ENCODE peak calls at places on chromosomes 13 and 19, in six cellular contexts. D is heart right ventricle; Z is AG10803; S is fibroblast of lung; H is GM10248; C is CD4-positive, alpha-beta T cell. W is an unnamed sample.

GRCh38 chr19:16015805-16016173 is 60.5 kb upstream of the TPM4 start:
- DNase-seq in D (no peak), H (no peak), Z (no peak), S (no peak), C (no peak), W (no peak)

GRCh38 chr13:109155301-109155761 is 525.9 kb downstream of the MYO16 start:
- DNase-seq in H (no peak), D (no peak), Z (peak; percentile 94), S (peak; percentile 98), C (no peak), W (peak; percentile 75)

GRCh38 chr13:110944121-110944967 is 29.5 kb upstream of the ANKRD10 start:
- DNase-seq in Z (peak; percentile 67), S (peak; percentile 55), H (peak; percentile 62), C (no peak), D (peak; percentile 33), W (peak; percentile 71)

GRCh38 chr19:41548954-41549688 is 26.8 kb upstream of the CEACAM21 start:
- DNase-seq in S (no peak), Z (no peak), C (peak; percentile 69), H (peak; percentile 65), D (peak; percentile 35), W (no peak)

GRCh38 chr13:98922306-98922705 is 55.6 kb downstream of the DOCK9 start:
- DNase-seq in C (no peak), D (no peak), H (no peak), Z (no peak), S (peak; percentile 70), W (no peak)

GRCh38 chr19:43524922-43525835 is 1.8 kb downstream of the ETHE1 start:
- DNase-seq in Z (peak; percentile 47), D (peak; percentile 25), H (peak; percentile 63), S (peak; percentile 41), C (no peak), W (peak; percentile 90)

GRCh38 chr13:91946498-91947070 is 548.2 kb downstream of the GPC5 start:
- DNase-seq in D (no peak), S (peak; percentile 16), H (peak; percentile 19), Z (no peak), C (no peak), W (peak; percentile 30)

GRCh38 chr19:51565583-51565982 is 5.5 kb upstream of the ZNF175 start:
- DNase-seq in D (no peak), S (no peak), H (no peak), Z (no peak), C (no peak), W (no peak)

GRCh38 chr13:49629947-49630346 is 1.6 kb downstream of the ARL11 start:
- DNase-seq in H (no peak), C (no peak), D (no peak), S (peak; percentile 22), Z (no peak), W (peak; percentile 8)

GRCh38 chr19:17095141-17095919 is 19.8 kb downstream of the MYO9B start:
- DNase-seq in C (no peak), Z (peak; percentile 78), H (no peak), D (peak; percentile 59), S (peak; percentile 58), W (no peak)

GRCh38 chr19:17405250-17406038 is at the start of gene BST2:
- DNase-seq in D (peak; percentile 72), Z (peak; percentile 72), H (peak; percentile 93), S (peak; percentile 57), C (peak; percentile 30), W (peak; percentile 15)

GRCh38 chr19:55538132-55538531 is 1.2 kb upstream of the SBK2 start:
- DNase-seq in H (no peak), D (no peak), S (no peak), C (no peak), Z (no peak), W (no peak)

GRCh38 chr19:5292843-5293606 is 47.6 kb downstream of the PTPRS start:
- DNase-seq in C (peak; percentile 51), S (peak; percentile 69), Z (peak; percentile 75), H (peak; percentile 86), D (peak; percentile 50), W (peak; percentile 36)

GRCh38 chr19:347946-348861 is 3.6 kb upstream of the MIER2 start:
- DNase-seq in D (no peak), C (no peak), Z (no peak), S (peak; percentile 15), H (no peak), W (no peak)

GRCh38 chr19:6551607-6552450 is 21.0 kb downstream of the TNFSF9 start:
- DNase-seq in S (peak; percentile 70), C (peak; percentile 43), Z (no peak), D (no peak), H (peak; percentile 86), W (no peak)

GRCh38 chr19:34213283-34213682 is 41.0 kb downstream of the LSM14A start:
- DNase-seq in D (no peak), S (no peak), Z (no peak), C (no peak), H (no peak), W (no peak)

DNA sequence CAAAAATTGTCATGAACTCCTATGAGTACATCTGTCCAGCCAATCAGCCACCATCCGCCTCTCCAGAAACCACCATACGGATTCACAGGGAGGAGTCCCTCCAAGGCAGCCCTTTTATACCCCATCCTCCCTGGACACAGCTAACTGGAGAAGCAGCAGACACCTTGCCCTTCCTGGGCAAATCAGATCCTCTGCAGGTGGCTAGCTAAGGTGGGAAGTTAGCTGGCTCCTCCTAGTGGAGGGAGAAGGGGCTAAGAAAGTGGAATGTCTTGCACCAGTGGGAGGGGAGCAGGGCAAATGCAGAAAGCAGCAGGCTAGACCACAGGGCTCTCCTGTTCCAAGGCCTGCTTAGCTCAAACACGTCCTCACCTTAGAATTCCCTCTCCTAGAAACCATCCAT is 46.2 kb upstream of the UQCRFS1 start:
- DNase-seq in H (no peak), Z (no peak), S (no peak), C (no peak), D (no peak), W (no peak)
- TF ChIP-seq CTCF in H (peak; percentile 28), Z (peak; percentile 32), S (no peak), C (no peak), D (no peak), W (peak; percentile 2)

DNA sequence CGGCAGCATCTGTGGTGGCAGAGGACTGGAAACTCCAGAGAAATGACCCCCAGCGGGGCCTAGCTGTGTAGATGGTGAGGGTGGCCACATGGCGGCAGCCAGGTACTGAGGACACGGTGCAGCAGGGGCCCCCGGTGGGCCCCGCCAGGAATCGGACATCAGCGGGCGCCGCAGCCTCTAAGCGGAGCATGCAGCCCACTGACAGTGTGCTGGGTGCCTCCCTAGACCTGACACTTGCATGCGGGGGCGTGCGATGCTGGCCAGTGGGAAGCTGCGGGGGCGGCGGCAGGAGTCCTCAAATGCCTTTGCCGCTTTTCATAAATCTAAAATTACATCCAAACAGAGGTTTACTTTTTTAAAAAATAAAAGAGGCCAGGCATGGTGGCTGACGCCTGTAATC is 16.1 kb downstream of the ADAT3 start:
- DNase-seq in H (no peak), C (no peak), S (no peak), Z (no peak), D (no peak), W (no peak)
- TF ChIP-seq CTCF in H (no peak), C (no peak), S (no peak), Z (no peak), D (no peak), W (no peak)

DNA sequence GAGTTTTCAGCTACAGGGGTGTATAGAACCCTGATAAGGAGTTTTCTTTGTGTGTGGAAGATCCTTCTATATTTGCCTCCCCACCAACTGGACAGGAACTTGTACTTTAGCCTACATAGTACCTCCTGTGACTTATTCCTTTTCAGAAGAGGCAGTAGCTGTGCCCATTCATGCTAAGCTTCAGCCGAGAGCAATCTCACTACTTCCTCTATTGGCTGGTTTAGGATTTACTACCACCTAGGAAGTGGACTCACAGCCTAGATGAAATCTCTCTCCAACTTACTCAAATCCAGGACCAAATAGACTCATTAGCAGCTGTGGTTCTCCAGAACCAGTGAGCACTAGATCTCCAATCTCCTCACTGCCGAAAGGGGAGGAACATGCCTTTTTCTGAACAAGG is 2.3 kb upstream of the REX1BD start:
- DNase-seq in S (no peak), Z (no peak), D (no peak), H (no peak), C (no peak), W (no peak)
- TF ChIP-seq CTCF in S (no peak), Z (no peak), D (no peak), H (no peak), C (no peak), W (peak; percentile 14)

DNA sequence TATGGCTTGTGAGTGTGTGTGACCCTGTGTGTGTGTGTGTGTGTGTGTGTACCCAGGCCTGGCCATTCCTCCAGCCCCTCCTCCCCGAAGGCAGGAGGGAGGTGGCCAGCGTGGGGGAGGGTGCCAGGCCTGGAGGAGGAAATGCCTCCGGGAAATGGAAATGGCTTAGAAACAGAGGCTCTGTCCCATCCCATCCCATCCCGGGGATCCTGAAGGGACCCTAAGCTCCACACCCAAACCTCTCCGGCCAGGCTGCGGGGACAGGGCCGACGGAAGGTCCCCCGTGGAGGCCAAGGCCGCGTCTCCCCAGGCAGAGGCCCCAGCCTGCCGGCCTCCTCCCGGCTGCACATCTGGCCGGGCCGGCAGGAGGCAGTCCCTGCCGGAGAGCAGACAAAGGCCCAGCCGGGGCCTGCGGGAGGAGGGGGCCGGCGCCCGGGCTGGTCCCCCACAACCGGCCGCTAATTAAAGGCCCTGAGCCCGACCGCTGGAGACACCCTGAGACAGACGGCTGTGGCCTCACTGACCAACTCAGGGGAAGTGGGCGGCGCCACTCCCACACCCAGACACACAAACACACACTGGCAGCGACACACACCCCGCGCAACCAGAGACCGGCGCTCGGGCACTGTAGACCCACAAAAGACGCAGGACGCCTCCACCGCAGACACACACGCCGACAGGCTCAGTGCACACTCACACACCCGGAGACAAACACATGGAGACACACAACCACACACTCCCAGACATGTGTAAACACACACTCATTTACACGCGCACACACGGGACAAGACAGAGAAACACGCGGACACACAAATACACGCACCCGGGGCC is 1.1 kb downstream of the ADAMTS10 start:
- DNase-seq in Z (peak; percentile 75), D (peak; percentile 56), S (peak; percentile 85), H (no peak), C (no peak), W (no peak)
- TF ChIP-seq CTCF in Z (peak; percentile 24), D (peak; percentile 16), S (peak; percentile 21), H (no peak), C (no peak), W (no peak)

GRCh38 chr13:75635621-75636338 is at the start of gene LMO7:
- DNase-seq in Z (peak; percentile 82), D (peak; percentile 37), C (peak; percentile 30), S (peak; percentile 75), H (peak; percentile 83), W (peak; percentile 23)
- TF ChIP-seq CTCF in Z (no peak), D (no peak), C (no peak), S (no peak), H (no peak), W (no peak)